ENCODE peak calls at places on chromosome 21, in seven cellular contexts. Q is T-helper 17 cell; E is posterior cingulate gyrus; K is activated T-helper 1 cell treated with anti-CD3 and anti-CD28 coated beads, Interleukin-12 subunit alpha, Interleukin-12 subunit beta, Interleukin-2, Interleukin-4 antibody, amounts not matched to agents 30 ng/mL and 10 ng/mL and 1 ng/mL, durations not matched to agents 14 hours and 24 hours and 36 hours; Z is Right ventricle myocardium superior; L is AG10803; P is fibroblast of pulmonary artery. G is an unnamed sample.

GRCh38 chr21:38037416-38037815 is 121.2 kb upstream of the KCNJ6 start:
- DNase-seq in Q (no peak), E (no peak), K (no peak), Z (no peak), L (peak; percentile 3), P (peak; percentile 55), G (no peak)

GRCh38 chr21:38380391-38381137 is 117.7 kb downstream of the ERG start:
- DNase-seq in Q (no peak), E (no peak), K (no peak), Z (no peak), L (no peak), P (peak; percentile 52), G (no peak)

GRCh38 chr21:35720065-35720810 is 340.1 kb downstream of the SETD4 start:
- DNase-seq in Q (no peak), E (no peak), K (no peak), Z (no peak), L (no peak), P (no peak), G (peak; percentile 1)

GRCh38 chr21:16870116-16870515 is 642.7 kb upstream of the CXADR start:
- DNase-seq in Q (no peak), E (no peak), K (no peak), Z (no peak), L (peak; percentile 49), P (peak; percentile 61), G (no peak)

GRCh38 chr21:32712043-32712442 is 15.8 kb downstream of the SYNJ1 start:
- DNase-seq in Q (no peak), E (no peak), K (peak; percentile 20), Z (no peak), L (no peak), P (no peak), G (no peak)

GRCh38 chr21:46621457-46622182 is 13.9 kb upstream of the PRMT2 start:
- DNase-seq in Q (no peak), E (peak; percentile 89), K (no peak), Z (no peak), L (no peak), P (no peak), G (peak; percentile 77)

GRCh38 chr21:35062016-35062415 is 12.9 kb upstream of the RUNX1 start:
- DNase-seq in Q (no peak), E (no peak), K (no peak), Z (no peak), L (no peak), P (no peak), G (no peak)

GRCh38 chr21:41859297-41859980 is 19.7 kb downstream of the PRDM15 start:
- DNase-seq in Q (no peak), E (no peak), K (no peak), Z (no peak), L (no peak), P (no peak), G (no peak)

GRCh38 chr21:43723648-43724047 is 4.7 kb downstream of the PDXK start:
- DNase-seq in Q (no peak), E (no peak), K (no peak), Z (no peak), L (no peak), P (no peak), G (no peak)

GRCh38 chr21:17370750-17371325 is 142.0 kb upstream of the CXADR start:
- DNase-seq in Q (no peak), E (no peak), K (no peak), Z (no peak), L (no peak), P (no peak), G (no peak)

GRCh38 chr21:46211376-46211775 is 17.2 kb downstream of the LSS start:
- DNase-seq in Q (no peak), E (no peak), K (no peak), Z (peak; percentile 37), L (no peak), P (no peak), G (no peak)

GRCh38 chr21:28627691-28628090 is 365.0 kb downstream of the LTN1 start:
- DNase-seq in Q (no peak), E (no peak), K (no peak), Z (no peak), L (peak; percentile 39), P (no peak), G (no peak)

GRCh38 chr21:43867332-43867703 is 2.3 kb downstream of the AGPAT3 start:
- DNase-seq in Q (no peak), E (peak; percentile 17), K (no peak), Z (no peak), L (no peak), P (no peak), G (no peak)

GRCh38 chr21:35422011-35422410 is 372.9 kb upstream of the RUNX1 start:
- DNase-seq in Q (no peak), E (no peak), K (no peak), Z (no peak), L (no peak), P (no peak), G (no peak)

G was measured in nucleus accumbens.